ENCODE peak calls at places on chromosomes 7 and 10, in seven cellular contexts. O, F, E, B, N, L and Y are unnamed samples.

GRCh38 chr10:43125274-43125845 is 12.9 kb upstream of the CSGALNACT2 start:
- DNase-seq in L (no peak), N (no peak), B (no peak), E (no peak), O (peak; percentile 33), F (no peak), Y (no peak)

GRCh38 chr10:54441286-54441685 is 359.7 kb downstream of the PCDH15 start:
- DNase-seq in E (no peak), N (no peak), L (no peak), B (peak; percentile 2), O (no peak), F (no peak), Y (no peak)

GRCh38 chr10:95034401-95034800 is 34.9 kb downstream of the CYP2C8 start:
- DNase-seq in B (no peak), O (no peak), F (no peak), E (no peak), L (no peak), N (no peak), Y (no peak)

GRCh38 chr7:22576941-22577927 is 77.2 kb upstream of the STEAP1B start:
- DNase-seq in N (no peak), F (no peak), O (no peak), B (peak; percentile 68), E (no peak), L (peak; percentile 45), Y (no peak)

GRCh38 chr7:136049818-136050461 is 72.8 kb upstream of the MTPN start:
- DNase-seq in E (no peak), N (no peak), O (no peak), L (no peak), F (no peak), B (no peak), Y (no peak)

GRCh38 chr7:91193141-91193540 is 71.1 kb upstream of the FZD1 start:
- DNase-seq in F (no peak), E (no peak), O (no peak), B (no peak), N (no peak), L (no peak), Y (no peak)

GRCh38 chr7:50653116-50653854 is 88.1 kb upstream of the DDC start:
- DNase-seq in E (no peak), F (no peak), L (peak; percentile 69), B (no peak), O (no peak), N (no peak), Y (no peak)

GRCh38 chr10:62640386-62640785 is 164.1 kb upstream of the ADO start:
- DNase-seq in O (no peak), B (no peak), F (no peak), L (no peak), N (no peak), E (no peak), Y (no peak)

GRCh38 chr7:128162666-128163065 is 78.4 kb upstream of the LEP start:
- DNase-seq in L (no peak), O (no peak), B (no peak), E (no peak), N (no peak), F (no peak), Y (no peak)

GRCh38 chr7:35446091-35446490 is 192.2 kb upstream of the TBX20 start:
- DNase-seq in O (no peak), B (no peak), L (no peak), N (peak; percentile 5), E (no peak), F (no peak), Y (no peak)

GRCh38 chr10:101346177-101346576 is 7.8 kb upstream of the BTRC start:
- DNase-seq in F (no peak), N (no peak), E (no peak), O (no peak), L (no peak), B (no peak), Y (no peak)

GRCh38 chr10:50529660-50530059 is 94.1 kb downstream of the SGMS1 start:
- DNase-seq in L (no peak), B (no peak), E (no peak), F (no peak), N (no peak), O (no peak), Y (no peak)

GRCh38 chr7:141160246-141160855 is 86.5 kb downstream of the TMEM178B start:
- DNase-seq in O (no peak), L (no peak), N (no peak), B (no peak), F (no peak), E (no peak), Y (no peak)